ENCODE peak calls at places on chromosomes 16 and 17, in seven cellular contexts. M is stimulated activated naive CD4-positive, alpha-beta T cell; V is stimulated activated CD4-positive, alpha-beta T cell treated with anti-CD3 and anti-CD28 coated beads, Interleukin-15, amount 100 ng/mL, for 24 hours; C is LoVo; W is AG04450; G is DND-41; U is RWPE1. J is an unnamed sample.

GRCh38 chr17:52105601-52106000 is 52.9 kb downstream of the CA10 start:
- DNase-seq in U (no peak), M (no peak), C (no peak), G (no peak), W (no peak), V (no peak), J (no peak)

GRCh38 chr17:17808706-17809432 is 27.9 kb downstream of the SREBF1 start:
- DNase-seq in W (no peak), U (no peak), M (no peak), V (no peak), G (no peak), C (no peak), J (no peak)

GRCh38 chr17:73820686-73821448 is 176.6 kb upstream of the SDK2 start:
- DNase-seq in U (no peak), M (no peak), C (no peak), V (no peak), W (no peak), G (no peak), J (no peak)

GRCh38 chr16:85329059-85329812 is 217.0 kb upstream of the CIBAR2 start:
- DNase-seq in C (no peak), M (no peak), W (no peak), V (no peak), U (peak), G (no peak), J (no peak)

GRCh38 chr17:81734405-81735055 is 22.4 kb downstream of the SLC25A10 start:
- DNase-seq in M (no peak), W (no peak), V (no peak), C (no peak), G (no peak), U (no peak), J (no peak)

GRCh38 chr17:58591455-58591854 is 77.0 kb upstream of the MTMR4 start:
- DNase-seq in V (no peak), C (no peak), U (no peak), W (no peak), G (no peak), M (no peak), J (no peak)

GRCh38 chr16:31875112-31875803 is 1.7 kb downstream of the ZNF267 start:
- DNase-seq in C (no peak), V (no peak), M (no peak), G (no peak), W (no peak), U (no peak), J (no peak)

GRCh38 chr16:74723224-74723623 is 22.6 kb upstream of the MLKL start:
- DNase-seq in V (no peak), M (no peak), C (no peak), U (no peak), W (no peak), G (no peak), J (no peak)

GRCh38 chr16:53043986-53044571 is 8.6 kb downstream of the CHD9NB start:
- DNase-seq in U (no peak), M (no peak), V (no peak), C (peak), G (no peak), W (no peak), J (no peak)

GRCh38 chr17:75457047-75457654 is 716 bp downstream of the TMEM94 start:
- DNase-seq in C (no peak), V (peak), U (no peak), M (no peak), W (no peak), G (peak), J (no peak)